ENCODE peak calls at places on chromosome 20, in ten cellular contexts. N is colonic mucosa; B is right atrium auricular region; J is RWPE1; T is H9; V is cardiac muscle cell; S is A673; O is CD8-positive, alpha-beta T cell; H is neural progenitor cell; E is Panc1. M is an unnamed sample.

GRCh38 chr20:41693136-41693979 is 75.2 kb upstream of the CHD6 start:
- DNase-seq in N (peak), B (peak), J (peak), T (peak), V (peak), S (peak), O (peak), H (peak), E (peak), M (peak)

GRCh38 chr20:17710379-17711305 is 10.9 kb downstream of the BANF2 start:
- DNase-seq in N (peak), B (no peak), J (no peak), T (no peak), V (peak), S (no peak), O (no peak), H (peak), E (no peak), M (no peak)

GRCh38 chr20:52004720-52005119 is 186.9 kb downstream of the ZFP64 start:
- DNase-seq in N (no peak), B (no peak), J (no peak), T (no peak), V (no peak), S (no peak), O (no peak), H (no peak), E (no peak), M (no peak)

GRCh38 chr20:56342783-56343182 is 16.0 kb upstream of the FAM210B start:
- DNase-seq in N (no peak), B (no peak), J (no peak), T (no peak), V (no peak), S (no peak), O (no peak), H (no peak), E (no peak), M (no peak)

GRCh38 chr20:24060851-24061590 is 72.4 kb upstream of the GGTLC1 start:
- DNase-seq in N (no peak), B (peak), J (no peak), T (peak), V (peak), S (no peak), O (no peak), H (no peak), E (no peak), M (no peak)

GRCh38 chr20:31713312-31714049 is 9.2 kb downstream of the BCL2L1 start:
- DNase-seq in N (peak), B (peak), J (peak), T (peak), V (no peak), S (peak), O (no peak), H (no peak), E (no peak), M (no peak)

GRCh38 chr20:1622450-1622849 is 2.6 kb upstream of the SIRPB1 start:
- DNase-seq in N (no peak), B (no peak), J (no peak), T (no peak), V (no peak), S (no peak), O (no peak), H (no peak), E (no peak), M (no peak)

GRCh38 chr20:63475209-63475608 is 2.8 kb upstream of the KCNQ2 start:
- DNase-seq in N (no peak), B (no peak), J (peak), T (peak), V (peak), S (peak), O (no peak), H (peak), E (no peak), M (no peak)

GRCh38 chr20:25007491-25008305 is 15.1 kb upstream of the APMAP start:
- DNase-seq in N (peak), B (no peak), J (no peak), T (peak), V (no peak), S (no peak), O (no peak), H (no peak), E (no peak), M (no peak)

GRCh38 chr20:60039526-60039925 is 81.3 kb downstream of the CDH26 start:
- DNase-seq in N (no peak), B (no peak), J (no peak), T (no peak), V (no peak), S (no peak), O (no peak), H (no peak), E (no peak), M (no peak)

GRCh38 chr20:64082821-64083379 is 1.3 kb downstream of the LKAAEAR1 start:
- DNase-seq in N (no peak), B (no peak), J (no peak), T (no peak), V (no peak), S (no peak), O (no peak), H (no peak), E (no peak), M (no peak)

GRCh38 chr20:57693670-57694329 is 16.0 kb downstream of the PMEPA1 start:
- DNase-seq in N (no peak), B (no peak), J (no peak), T (no peak), V (no peak), S (no peak), O (no peak), H (no peak), E (no peak), M (no peak)

GRCh38 chr20:6756961-6757595 is 10.4 kb upstream of the BMP2 start:
- DNase-seq in N (no peak), B (no peak), J (no peak), T (no peak), V (no peak), S (no peak), O (no peak), H (no peak), E (no peak), M (no peak)

GRCh38 chr20:47456041-47456537 is 45.6 kb upstream of the NCOA3 start:
- DNase-seq in N (no peak), B (no peak), J (no peak), T (no peak), V (no peak), S (no peak), O (no peak), H (no peak), E (no peak), M (no peak)
- H3K27ac ChIP-seq in N (no peak), B (no peak), J (peak), T (no peak), V (no peak), S (no peak), O (no peak), H (no peak), E (no peak), M (no peak)

GRCh38 chr20:48659888-48660287 is 167.9 kb downstream of the PREX1 start:
- DNase-seq in N (no peak), B (no peak), J (no peak), T (no peak), V (no peak), S (no peak), O (no peak), H (no peak), E (no peak), M (no peak)

GRCh38 chr20:48658505-48658904 is 169.3 kb downstream of the PREX1 start:
- DNase-seq in N (no peak), B (no peak), J (no peak), T (no peak), V (no peak), S (no peak), O (no peak), H (no peak), E (no peak), M (no peak)

GRCh38 chr20:48660788-48661187 is 167.0 kb downstream of the PREX1 start:
- DNase-seq in N (no peak), B (no peak), J (no peak), T (no peak), V (no peak), S (no peak), O (no peak), H (no peak), E (no peak), M (no peak)

GRCh38 chr20:48658198-48658476 is 169.7 kb downstream of the PREX1 start:
- DNase-seq in N (no peak), B (no peak), J (no peak), T (no peak), V (no peak), S (no peak), O (no peak), H (no peak), E (no peak), M (no peak)

GRCh38 chr20:48661575-48662473 is 166.0 kb downstream of the PREX1 start:
- DNase-seq in N (no peak), B (no peak), J (no peak), T (no peak), V (no peak), S (no peak), O (no peak), H (no peak), E (no peak), M (no peak)
- TF ChIP-seq CTCF in N (no peak), B (no peak), J (no peak), T (no peak), V (no peak), S (no peak), O (no peak), H (no peak), E (no peak), M (no peak)

GRCh38 chr20:4153661-4154238 is 138.4 kb upstream of the RNF24 start:
- DNase-seq in N (no peak), B (no peak), J (no peak), T (no peak), V (no peak), S (no peak), O (no peak), H (no peak), E (no peak), M (no peak)
- H3K27ac ChIP-seq in N (no peak), B (no peak), J (peak), T (no peak), V (no peak), S (no peak), O (no peak), H (no peak), E (peak), M (no peak)

GRCh38 chr20:45011108-45011526 is 44.8 kb downstream of the STK4 start:
- DNase-seq in N (peak), B (no peak), J (peak), T (peak), V (peak), S (peak), O (peak), H (peak), E (peak), M (peak)
- TF ChIP-seq CTCF in N (peak), B (peak), J (peak), T (peak), V (peak), S (peak), O (peak), H (peak), E (peak), M (peak)

DNA sequence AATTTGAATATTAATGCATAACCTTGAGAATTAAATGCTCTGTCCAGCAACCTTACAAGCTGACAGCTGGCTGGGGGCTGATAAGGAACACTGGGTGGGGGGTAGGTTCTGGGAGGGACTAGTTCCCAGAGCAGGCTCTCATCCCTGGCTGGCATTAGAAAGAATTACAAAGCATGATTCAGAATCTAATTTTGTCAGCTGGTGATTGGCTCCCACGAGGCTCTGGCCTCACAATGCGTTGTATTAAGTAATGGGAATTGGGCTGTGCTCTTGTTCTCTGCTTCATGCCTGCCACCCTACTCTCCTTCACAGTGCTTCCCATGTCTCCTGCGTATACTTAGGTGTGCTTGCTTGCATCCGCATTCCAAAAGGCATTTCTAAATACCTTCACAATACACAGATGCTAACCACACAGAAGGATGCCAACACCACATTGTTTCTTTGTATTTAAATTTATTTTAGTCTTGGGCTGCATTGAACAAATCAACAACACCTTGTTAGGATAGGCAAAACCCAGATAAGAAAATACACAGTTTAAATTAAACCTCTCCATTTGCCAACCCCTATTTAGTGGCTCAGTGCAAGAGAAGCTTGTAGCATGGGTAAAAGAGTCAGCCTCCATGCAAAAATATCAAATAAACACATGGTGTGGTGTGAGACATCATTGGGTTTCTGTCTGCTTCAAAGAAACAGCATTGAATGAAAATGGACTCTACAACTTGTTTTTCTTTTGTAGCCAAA is 434.5 kb upstream of the JAG1 start:
- DNase-seq in N (no peak), B (peak), J (no peak), T (no peak), V (peak), S (no peak), O (no peak), H (no peak), E (no peak), M (no peak)
- H3K27ac ChIP-seq in N (no peak), B (peak), J (no peak), T (no peak), V (no peak), S (no peak), O (no peak), H (no peak), E (no peak), M (no peak)

GRCh38 chr20:50501970-50502745 is 8.0 kb upstream of the PTPN1 start:
- DNase-seq in N (no peak), B (no peak), J (no peak), T (no peak), V (no peak), S (no peak), O (no peak), H (no peak), E (no peak), M (no peak)

GRCh38 chr20:50508171-50508761 is 1.9 kb upstream of the PTPN1 start:
- DNase-seq in N (no peak), B (no peak), J (no peak), T (peak), V (peak), S (no peak), O (no peak), H (peak), E (no peak), M (no peak)

GRCh38 chr20:50504231-50504823 is 5.9 kb upstream of the PTPN1 start:
- DNase-seq in N (no peak), B (no peak), J (no peak), T (no peak), V (no peak), S (no peak), O (no peak), H (no peak), E (no peak), M (no peak)

GRCh38 chr20:50509923-50510705 is at the start of gene PTPN1:
- DNase-seq in N (peak), B (peak), J (peak), T (peak), V (peak), S (peak), O (peak), H (peak), E (peak), M (peak)

GRCh38 chr20:50506270-50506579 is 4.0 kb upstream of the PTPN1 start:
- DNase-seq in N (no peak), B (no peak), J (no peak), T (no peak), V (no peak), S (no peak), O (no peak), H (no peak), E (no peak), M (no peak)
- TF ChIP-seq CTCF in N (no peak), B (no peak), J (no peak), T (peak), V (peak), S (no peak), O (no peak), H (peak), E (peak), M (no peak)

DNA sequence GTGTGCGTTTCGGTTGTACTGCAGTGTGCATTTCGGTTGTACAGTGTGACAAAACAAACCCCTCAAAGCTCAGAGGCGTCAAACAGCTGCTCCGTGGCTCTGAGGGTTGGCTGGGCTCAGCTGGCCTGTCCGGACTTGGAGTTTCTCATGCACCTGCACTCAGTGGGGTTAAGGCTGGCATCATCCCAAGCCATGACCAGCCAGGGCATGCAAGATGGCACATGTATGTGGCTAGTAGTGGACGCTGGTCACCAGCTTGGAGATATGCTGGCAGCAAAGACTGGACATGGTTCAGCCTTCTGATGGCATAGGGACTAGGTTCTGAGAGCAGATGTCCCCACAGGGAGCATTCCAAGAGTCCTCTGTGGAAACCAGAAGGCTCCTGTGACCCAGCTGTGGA is 187.2 kb downstream of the CDH4 start:
- DNase-seq in N (no peak), B (no peak), J (no peak), T (no peak), V (no peak), S (no peak), O (no peak), H (no peak), E (no peak), M (no peak)
- H3K27ac ChIP-seq in N (no peak), B (no peak), J (no peak), T (no peak), V (no peak), S (peak), O (no peak), H (peak), E (no peak), M (no peak)

GRCh38 chr20:43017241-43018030 is 172.3 kb downstream of the PTPRT start:
- DNase-seq in N (no peak), B (peak), J (no peak), T (peak), V (no peak), S (no peak), O (no peak), H (no peak), E (no peak), M (no peak)

GRCh38 chr20:43016257-43016656 is 173.4 kb downstream of the PTPRT start:
- DNase-seq in N (no peak), B (peak), J (no peak), T (no peak), V (no peak), S (no peak), O (no peak), H (no peak), E (no peak), M (no peak)

GRCh38 chr20:43022568-43022967 is 167.1 kb downstream of the PTPRT start:
- DNase-seq in N (no peak), B (no peak), J (no peak), T (no peak), V (no peak), S (no peak), O (no peak), H (no peak), E (no peak), M (no peak)

GRCh38 chr20:43023836-43024235 is 165.9 kb downstream of the PTPRT start:
- DNase-seq in N (no peak), B (no peak), J (no peak), T (no peak), V (no peak), S (no peak), O (no peak), H (no peak), E (no peak), M (no peak)

DNA sequence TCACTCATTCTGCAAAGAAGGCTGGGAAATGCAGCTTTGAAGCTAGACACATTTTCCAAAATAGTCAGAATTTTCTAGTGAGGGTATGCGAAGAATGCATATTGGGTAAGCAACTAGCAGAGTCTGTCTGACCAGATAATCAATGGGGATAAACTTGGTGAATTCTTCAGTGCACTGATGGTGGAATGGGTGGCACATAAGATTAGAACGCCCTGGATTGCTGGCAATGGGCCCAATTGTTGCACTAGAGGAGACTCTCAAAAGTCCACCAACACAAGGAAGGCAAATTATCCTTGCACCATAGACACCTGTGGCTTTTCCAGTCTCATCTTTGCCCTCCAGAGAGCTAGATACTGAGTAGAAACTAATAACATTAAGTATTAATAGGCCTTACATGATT is 167.6 kb downstream of the PTPRT start:
- DNase-seq in N (no peak), B (peak), J (no peak), T (no peak), V (no peak), S (no peak), O (no peak), H (no peak), E (no peak), M (no peak)
- TF ChIP-seq CTCF in N (no peak), B (no peak), J (no peak), T (no peak), V (no peak), S (no peak), O (no peak), H (no peak), E (no peak), M (no peak)

GRCh38 chr20:32752458-32753250 is 9.4 kb upstream of the COMMD7 start:
- DNase-seq in N (no peak), B (no peak), J (peak), T (no peak), V (peak), S (no peak), O (no peak), H (no peak), E (no peak), M (no peak)
- H3K27ac ChIP-seq in N (no peak), B (no peak), J (no peak), T (peak), V (peak), S (no peak), O (no peak), H (no peak), E (no peak), M (no peak)